ENCODE peak calls at places on chromosomes 5 and 9, in six cellular contexts. One of them, this sample, is unnamed.

GRCh38 chr9:121836382-121836885 is 185.0 kb downstream of the DAB2IP start:
- DNase-seq in stomach: peak; percentile 4
- DNase-seq in pancreas: no peak
- DNase-seq in CD8-positive, alpha-beta T cell: no peak
- DNase-seq in OCI-LY7: no peak
- DNase-seq in uterus: peak; percentile 13
- DNase-seq in this sample: no peak

GRCh38 chr5:11857391-11857790 is 46.9 kb downstream of the CTNND2 start:
- DNase-seq in stomach: no peak
- DNase-seq in pancreas: no peak
- DNase-seq in CD8-positive, alpha-beta T cell: no peak
- DNase-seq in OCI-LY7: no peak
- DNase-seq in uterus: no peak
- DNase-seq in this sample: no peak

GRCh38 chr9:131840220-131840619 is 100.3 kb upstream of the RAPGEF1 start:
- DNase-seq in stomach: no peak
- DNase-seq in pancreas: no peak
- DNase-seq in CD8-positive, alpha-beta T cell: no peak
- DNase-seq in OCI-LY7: no peak
- DNase-seq in uterus: no peak
- DNase-seq in this sample: no peak

GRCh38 chr5:1312206-1312605 is 17.3 kb upstream of the TERT start:
- DNase-seq in stomach: no peak
- DNase-seq in pancreas: no peak
- DNase-seq in CD8-positive, alpha-beta T cell: peak; percentile 79
- DNase-seq in OCI-LY7: peak; percentile 46
- DNase-seq in uterus: no peak
- DNase-seq in this sample: no peak

GRCh38 chr9:126309427-126310179 is 17.0 kb upstream of the MVB12B start:
- DNase-seq in stomach: no peak
- DNase-seq in pancreas: no peak
- DNase-seq in CD8-positive, alpha-beta T cell: no peak
- DNase-seq in OCI-LY7: no peak
- DNase-seq in uterus: no peak
- DNase-seq in this sample: no peak

GRCh38 chr5:100708625-100709171 is 173.5 kb downstream of the FAM174A start:
- DNase-seq in stomach: no peak
- DNase-seq in pancreas: no peak
- DNase-seq in CD8-positive, alpha-beta T cell: no peak
- DNase-seq in OCI-LY7: no peak
- DNase-seq in uterus: no peak
- DNase-seq in this sample: no peak

GRCh38 chr5:1835431-1835830 is 34.2 kb downstream of the NDUFS6 start:
- DNase-seq in stomach: no peak
- DNase-seq in pancreas: no peak
- DNase-seq in CD8-positive, alpha-beta T cell: no peak
- DNase-seq in OCI-LY7: no peak
- DNase-seq in uterus: no peak
- DNase-seq in this sample: no peak

GRCh38 chr9:137146527-137146918 is 7.6 kb downstream of the GRIN1 start:
- DNase-seq in stomach: no peak
- DNase-seq in pancreas: no peak
- DNase-seq in CD8-positive, alpha-beta T cell: peak; percentile 18
- DNase-seq in OCI-LY7: no peak
- DNase-seq in uterus: no peak
- DNase-seq in this sample: no peak

GRCh38 chr9:3527653-3527960 is 1.8 kb upstream of the RFX3 start:
- DNase-seq in stomach: no peak
- DNase-seq in pancreas: no peak
- DNase-seq in CD8-positive, alpha-beta T cell: peak; percentile 10
- DNase-seq in OCI-LY7: peak; percentile 19
- DNase-seq in uterus: no peak
- DNase-seq in this sample: no peak

GRCh38 chr5:1463326-1464095 is 18.3 kb upstream of the SLC6A3 start:
- DNase-seq in stomach: no peak
- DNase-seq in pancreas: no peak
- DNase-seq in CD8-positive, alpha-beta T cell: no peak
- DNase-seq in OCI-LY7: no peak
- DNase-seq in uterus: no peak
- DNase-seq in this sample: no peak

GRCh38 chr5:9617739-9618504 is 12.2 kb downstream of the TAS2R1 start:
- DNase-seq in stomach: no peak
- DNase-seq in pancreas: no peak
- DNase-seq in CD8-positive, alpha-beta T cell: no peak
- DNase-seq in OCI-LY7: no peak
- DNase-seq in uterus: no peak
- DNase-seq in this sample: no peak

GRCh38 chr5:96902876-96903275 is 26.6 kb downstream of the ERAP2 start:
- DNase-seq in stomach: no peak
- DNase-seq in pancreas: no peak
- DNase-seq in CD8-positive, alpha-beta T cell: no peak
- DNase-seq in OCI-LY7: no peak
- DNase-seq in uterus: no peak
- DNase-seq in this sample: no peak

GRCh38 chr5:115954144-115954543 is 8.1 kb upstream of the LVRN start:
- DNase-seq in stomach: no peak
- DNase-seq in pancreas: no peak
- DNase-seq in CD8-positive, alpha-beta T cell: no peak
- DNase-seq in OCI-LY7: no peak
- DNase-seq in uterus: no peak
- DNase-seq in this sample: no peak

GRCh38 chr5:172943283-172943841 is 15.9 kb upstream of the RPL26L1 start:
- DNase-seq in stomach: no peak
- DNase-seq in pancreas: no peak
- DNase-seq in CD8-positive, alpha-beta T cell: no peak
- DNase-seq in OCI-LY7: no peak
- DNase-seq in uterus: peak; percentile 76
- DNase-seq in this sample: no peak
- H3K4me1 ChIP-seq in stomach: no peaks in the 10 kb centered on the region
- H3K4me1 ChIP-seq in pancreas: no peaks in the 10 kb centered on the region
- H3K4me1 ChIP-seq in CD8-positive, alpha-beta T cell: no peaks in the 10 kb centered on the region
- H3K4me1 ChIP-seq in OCI-LY7: no peaks in the 10 kb centered on the region
- H3K4me1 ChIP-seq in uterus: peaks cover 7% of the 10 kb centered on the region
- H3K4me1 ChIP-seq in this sample: no peaks in the 10 kb centered on the region

GRCh38 chr5:141951341-141951781 is 6.6 kb downstream of the PCDH12 start:
- DNase-seq in stomach: no peak
- DNase-seq in pancreas: no peak
- DNase-seq in CD8-positive, alpha-beta T cell: no peak
- DNase-seq in OCI-LY7: peak; percentile 66
- DNase-seq in uterus: no peak
- DNase-seq in this sample: no peak
- TF ChIP-seq CTCF in stomach: no peak
- TF ChIP-seq CTCF in pancreas: no peak
- TF ChIP-seq CTCF in CD8-positive, alpha-beta T cell: peak; percentile 49
- TF ChIP-seq CTCF in OCI-LY7: peak; percentile 79
- TF ChIP-seq CTCF in uterus: no peak
- TF ChIP-seq CTCF in this sample: no peak

GRCh38 chr9:135278586-135278985 is 191.1 kb downstream of the OLFM1 start:
- DNase-seq in stomach: no peak
- DNase-seq in pancreas: no peak
- DNase-seq in CD8-positive, alpha-beta T cell: no peak
- DNase-seq in OCI-LY7: no peak
- DNase-seq in uterus: no peak
- DNase-seq in this sample: no peak
- H3K9me3 ChIP-seq in stomach: no peaks in the 10 kb centered on the region
- H3K9me3 ChIP-seq in pancreas: no peaks in the 10 kb centered on the region
- H3K9me3 ChIP-seq in CD8-positive, alpha-beta T cell: no peaks in the 10 kb centered on the region
- H3K9me3 ChIP-seq in OCI-LY7: no peaks in the 10 kb centered on the region
- H3K9me3 ChIP-seq in uterus: no peaks in the 10 kb centered on the region
- H3K9me3 ChIP-seq in this sample: no peaks in the 10 kb centered on the region

DNA sequence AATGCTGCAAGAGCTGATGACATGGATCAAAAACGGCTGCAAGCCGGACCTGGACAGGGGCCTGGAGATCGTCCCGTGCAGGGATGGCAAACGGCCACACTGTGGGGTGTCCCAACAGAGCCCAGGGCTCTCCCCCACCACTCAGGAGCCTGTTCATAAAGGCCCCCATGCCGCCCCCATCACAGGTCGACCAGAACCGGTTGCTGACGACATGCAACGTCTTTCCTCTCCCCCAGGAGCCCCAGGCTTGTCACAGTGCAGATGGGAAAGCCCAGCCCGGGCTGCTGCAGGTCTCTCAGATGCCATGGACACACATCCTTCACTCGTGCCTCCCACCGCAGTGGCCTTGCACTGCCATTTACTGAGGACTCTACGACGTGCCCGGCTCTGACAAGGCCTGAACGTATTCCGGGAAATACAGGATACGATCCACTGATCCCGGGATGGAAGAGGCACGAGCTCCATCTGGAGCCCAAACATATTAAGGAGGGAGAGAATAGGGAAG is 76.5 kb upstream of the SARDH start:
- DNase-seq in stomach: no peak
- DNase-seq in pancreas: no peak
- DNase-seq in CD8-positive, alpha-beta T cell: no peak
- DNase-seq in OCI-LY7: no peak
- DNase-seq in uterus: no peak
- DNase-seq in this sample: no peak
- H3K4me1 ChIP-seq in stomach: no peaks in the 10 kb centered on the region
- H3K4me1 ChIP-seq in pancreas: no peaks in the 10 kb centered on the region
- H3K4me1 ChIP-seq in CD8-positive, alpha-beta T cell: no peaks in the 10 kb centered on the region
- H3K4me1 ChIP-seq in OCI-LY7: no peaks in the 10 kb centered on the region
- H3K4me1 ChIP-seq in uterus: no peaks in the 10 kb centered on the region
- H3K4me1 ChIP-seq in this sample: no peaks in the 10 kb centered on the region

DNA sequence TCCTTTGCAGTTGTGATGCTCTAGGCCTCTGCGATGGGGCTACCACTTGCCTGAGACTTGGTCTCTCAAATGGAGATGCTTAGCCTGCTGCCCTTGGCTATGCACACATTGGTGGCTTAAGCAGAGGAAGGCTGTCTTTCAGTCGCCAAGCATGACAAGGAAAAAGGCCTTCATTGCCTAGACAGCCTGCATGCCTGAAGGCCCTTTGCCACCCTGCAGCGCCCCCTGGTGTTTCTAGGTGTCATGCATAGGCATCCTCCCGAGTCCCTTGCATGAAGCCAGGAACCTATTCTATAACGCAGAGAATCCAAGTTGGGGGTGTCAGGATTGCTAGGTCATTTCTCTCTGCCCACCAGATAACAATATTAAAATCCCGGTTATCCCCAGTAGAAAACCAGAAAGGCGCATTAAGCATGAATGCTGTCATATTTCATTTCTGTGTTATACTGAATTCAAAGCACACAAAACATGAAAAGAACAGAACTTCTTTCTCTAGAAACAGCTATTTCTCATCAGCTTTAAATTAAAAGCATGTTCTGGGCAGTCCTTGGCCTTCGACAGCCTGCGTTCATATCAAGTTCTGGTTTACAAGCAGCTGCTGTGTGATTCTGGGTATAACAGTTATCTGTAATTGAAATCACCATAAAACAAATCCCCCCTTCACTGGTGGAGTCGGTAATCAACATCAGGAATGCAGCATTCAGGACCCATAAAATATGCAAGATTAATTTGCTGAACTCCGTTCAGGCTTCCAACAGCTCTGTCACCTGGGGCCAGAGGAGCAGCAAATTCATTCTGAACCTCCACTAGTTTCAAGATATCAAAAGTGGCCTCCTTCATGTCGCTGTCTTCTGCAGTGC is 59.7 kb upstream of the TRPC7 start:
- DNase-seq in stomach: peak; percentile 71
- DNase-seq in pancreas: peak; percentile 54
- DNase-seq in CD8-positive, alpha-beta T cell: peak; percentile 27
- DNase-seq in OCI-LY7: peak; percentile 64
- DNase-seq in uterus: no peak
- DNase-seq in this sample: peak; percentile 76
- TF ChIP-seq CTCF in stomach: no peak
- TF ChIP-seq CTCF in pancreas: peak; percentile 59
- TF ChIP-seq CTCF in CD8-positive, alpha-beta T cell: no peak
- TF ChIP-seq CTCF in OCI-LY7: peak; percentile 87
- TF ChIP-seq CTCF in uterus: peak; percentile 27
- TF ChIP-seq CTCF in this sample: peak; percentile 21

DNA sequence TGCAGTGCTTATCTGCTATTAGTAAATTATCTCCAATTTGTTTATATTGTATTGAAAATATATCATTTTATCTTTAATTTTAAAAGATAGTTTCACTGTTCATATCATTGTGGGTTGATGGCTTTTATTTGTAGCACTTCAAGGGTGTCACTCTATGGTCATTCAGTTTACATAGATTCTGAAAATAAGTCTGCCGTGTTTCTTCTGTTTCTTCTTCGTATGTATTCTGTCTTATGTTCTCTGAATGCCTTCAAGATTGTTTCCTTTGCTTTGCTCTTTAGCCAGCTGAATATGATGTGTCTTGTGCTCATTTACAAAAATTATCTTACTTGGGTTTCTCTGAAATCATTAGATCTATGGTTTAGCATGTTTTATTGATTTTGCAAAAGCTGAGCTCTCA is 359.9 kb downstream of the CYLC2 start:
- DNase-seq in stomach: no peak
- DNase-seq in pancreas: no peak
- DNase-seq in CD8-positive, alpha-beta T cell: no peak
- DNase-seq in OCI-LY7: no peak
- DNase-seq in uterus: no peak
- DNase-seq in this sample: no peak
- H3K9me3 ChIP-seq in stomach: peaks cover 18% of the 10 kb centered on the region
- H3K9me3 ChIP-seq in pancreas: no peaks in the 10 kb centered on the region
- H3K9me3 ChIP-seq in CD8-positive, alpha-beta T cell: no peaks in the 10 kb centered on the region
- H3K9me3 ChIP-seq in OCI-LY7: no peaks in the 10 kb centered on the region
- H3K9me3 ChIP-seq in uterus: no peaks in the 10 kb centered on the region
- H3K9me3 ChIP-seq in this sample: peaks cover 8% of the 10 kb centered on the region

GRCh38 chr5:111738118-111738517 is 18.9 kb downstream of the NREP start:
- DNase-seq in stomach: no peak
- DNase-seq in pancreas: no peak
- DNase-seq in CD8-positive, alpha-beta T cell: no peak
- DNase-seq in OCI-LY7: peak; percentile 41
- DNase-seq in uterus: no peak
- DNase-seq in this sample: no peak
- H3K4me1 ChIP-seq in stomach: peaks cover 32% of the 10 kb centered on the region
- H3K4me1 ChIP-seq in pancreas: peaks cover 7% of the 10 kb centered on the region
- H3K4me1 ChIP-seq in CD8-positive, alpha-beta T cell: peaks cover 8% of the 10 kb centered on the region
- H3K4me1 ChIP-seq in OCI-LY7: peaks cover 54% of the 10 kb centered on the region
- H3K4me1 ChIP-seq in uterus: no peaks in the 10 kb centered on the region
- H3K4me1 ChIP-seq in this sample: peaks cover 42% of the 10 kb centered on the region

GRCh38 chr5:135834639-135835529 is at the start of gene SLC25A48:
- DNase-seq in stomach: peak; percentile 40
- DNase-seq in pancreas: peak; percentile 78
- DNase-seq in CD8-positive, alpha-beta T cell: no peak
- DNase-seq in OCI-LY7: no peak
- DNase-seq in uterus: no peak
- DNase-seq in this sample: peak; percentile 41
- TF ChIP-seq CTCF in stomach: no peak
- TF ChIP-seq CTCF in pancreas: peak; percentile 37
- TF ChIP-seq CTCF in CD8-positive, alpha-beta T cell: no peak
- TF ChIP-seq CTCF in OCI-LY7: peak; percentile 38
- TF ChIP-seq CTCF in uterus: peak; percentile 18
- TF ChIP-seq CTCF in this sample: no peak

DNA sequence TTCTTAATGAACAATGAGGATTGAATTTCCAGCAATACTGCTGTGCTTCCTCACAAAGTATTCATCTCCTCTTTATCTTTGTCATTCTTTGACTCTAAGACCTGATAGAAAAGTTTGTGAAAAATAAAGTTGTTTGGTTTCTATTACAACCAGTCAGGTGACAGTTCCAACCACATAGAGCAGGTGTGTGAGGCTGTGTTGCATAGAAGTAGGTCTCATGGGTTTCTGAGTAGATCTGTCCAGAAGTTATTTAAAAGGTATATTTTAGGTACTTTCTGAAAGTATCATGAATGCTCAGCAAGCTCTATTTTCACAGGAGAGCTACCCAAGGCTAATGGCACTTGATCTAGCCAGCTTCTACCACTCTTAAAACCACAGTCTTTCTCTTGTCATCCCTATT is 637.0 kb downstream of the DNAH5 start:
- DNase-seq in stomach: no peak
- DNase-seq in pancreas: no peak
- DNase-seq in CD8-positive, alpha-beta T cell: no peak
- DNase-seq in OCI-LY7: no peak
- DNase-seq in uterus: no peak
- DNase-seq in this sample: no peak
- H3K9me3 ChIP-seq in stomach: no peaks in the 10 kb centered on the region
- H3K9me3 ChIP-seq in pancreas: no peaks in the 10 kb centered on the region
- H3K9me3 ChIP-seq in CD8-positive, alpha-beta T cell: no peaks in the 10 kb centered on the region
- H3K9me3 ChIP-seq in OCI-LY7: no peaks in the 10 kb centered on the region
- H3K9me3 ChIP-seq in uterus: no peaks in the 10 kb centered on the region
- H3K9me3 ChIP-seq in this sample: peaks cover 3% of the 10 kb centered on the region